ENCODE peak calls at places on chromosomes 3 and 15, in nine cellular contexts. A, K, O, E, D, M, W, I and S are unnamed samples.

GRCh38 chr3:58237940-58238681 is 519 bp downstream of the ABHD6 start:
- DNase-seq in A (peak), K (peak), O (no peak), E (peak), D (peak), M (no peak), W (peak), I (peak), S (peak)

GRCh38 chr3:52226229-52226817 is 878 bp upstream of the TLR9 start:
- DNase-seq in A (no peak), K (no peak), O (no peak), E (no peak), D (no peak), M (no peak), W (no peak), I (no peak), S (no peak)

GRCh38 chr15:93173369-93173768 is 84.4 kb upstream of the RGMA start:
- DNase-seq in A (no peak), K (peak), O (peak), E (no peak), D (no peak), M (peak), W (no peak), I (no peak), S (peak)

GRCh38 chr3:186790261-186790981 is 7.0 kb downstream of the EIF4A2 start:
- DNase-seq in A (no peak), K (peak), O (no peak), E (no peak), D (no peak), M (peak), W (no peak), I (peak), S (peak)

GRCh38 chr3:162142511-162142910 is 645.9 kb downstream of the OTOL1 start:
- DNase-seq in A (no peak), K (peak), O (peak), E (no peak), D (no peak), M (peak), W (no peak), I (no peak), S (peak)

GRCh38 chr15:33451385-33451784 is 140.6 kb downstream of the RYR3 start:
- DNase-seq in A (no peak), K (no peak), O (no peak), E (no peak), D (no peak), M (no peak), W (no peak), I (no peak), S (no peak)

GRCh38 chr3:153173758-153174516 is 11.9 kb downstream of the RAP2B start:
- DNase-seq in A (no peak), K (peak), O (no peak), E (no peak), D (no peak), M (peak), W (no peak), I (peak), S (peak)

GRCh38 chr3:137061186-137061585 is 103.4 kb downstream of the IL20RB start:
- DNase-seq in A (no peak), K (no peak), O (no peak), E (no peak), D (no peak), M (no peak), W (no peak), I (no peak), S (no peak)

GRCh38 chr3:190117995-190118394 is 2.7 kb downstream of the P3H2 start:
- DNase-seq in A (no peak), K (no peak), O (peak), E (no peak), D (no peak), M (peak), W (no peak), I (no peak), S (peak)

GRCh38 chr15:66842710-66843441 is 140.8 kb downstream of the SMAD6 start:
- DNase-seq in A (peak), K (peak), O (no peak), E (no peak), D (peak), M (peak), W (peak), I (peak), S (peak)

GRCh38 chr15:56165234-56165633 is 78.4 kb downstream of the RFX7 start:
- DNase-seq in A (no peak), K (no peak), O (no peak), E (no peak), D (no peak), M (no peak), W (no peak), I (no peak), S (no peak)
- H3K4me3 ChIP-seq in A (no peak), K (no peak), O (no peak), E (no peak), D (no peak), M (no peak), W (no peak), I (no peak), S (no peak)

GRCh38 chr3:10742031-10742671 is 73.9 kb upstream of the SLC6A11 start:
- DNase-seq in A (no peak), K (no peak), O (no peak), E (no peak), D (no peak), M (no peak), W (no peak), I (no peak), S (no peak)

GRCh38 chr3:10740954-10741353 is 75.1 kb upstream of the SLC6A11 start:
- DNase-seq in A (no peak), K (no peak), O (no peak), E (no peak), D (no peak), M (no peak), W (no peak), I (no peak), S (no peak)

GRCh38 chr3:10737785-10738184 is 78.2 kb upstream of the SLC6A11 start:
- DNase-seq in A (no peak), K (no peak), O (no peak), E (no peak), D (no peak), M (no peak), W (no peak), I (no peak), S (no peak)

GRCh38 chr3:10743366-10744097 is 72.5 kb upstream of the SLC6A11 start:
- DNase-seq in A (no peak), K (no peak), O (no peak), E (no peak), D (no peak), M (no peak), W (no peak), I (no peak), S (no peak)

DNA sequence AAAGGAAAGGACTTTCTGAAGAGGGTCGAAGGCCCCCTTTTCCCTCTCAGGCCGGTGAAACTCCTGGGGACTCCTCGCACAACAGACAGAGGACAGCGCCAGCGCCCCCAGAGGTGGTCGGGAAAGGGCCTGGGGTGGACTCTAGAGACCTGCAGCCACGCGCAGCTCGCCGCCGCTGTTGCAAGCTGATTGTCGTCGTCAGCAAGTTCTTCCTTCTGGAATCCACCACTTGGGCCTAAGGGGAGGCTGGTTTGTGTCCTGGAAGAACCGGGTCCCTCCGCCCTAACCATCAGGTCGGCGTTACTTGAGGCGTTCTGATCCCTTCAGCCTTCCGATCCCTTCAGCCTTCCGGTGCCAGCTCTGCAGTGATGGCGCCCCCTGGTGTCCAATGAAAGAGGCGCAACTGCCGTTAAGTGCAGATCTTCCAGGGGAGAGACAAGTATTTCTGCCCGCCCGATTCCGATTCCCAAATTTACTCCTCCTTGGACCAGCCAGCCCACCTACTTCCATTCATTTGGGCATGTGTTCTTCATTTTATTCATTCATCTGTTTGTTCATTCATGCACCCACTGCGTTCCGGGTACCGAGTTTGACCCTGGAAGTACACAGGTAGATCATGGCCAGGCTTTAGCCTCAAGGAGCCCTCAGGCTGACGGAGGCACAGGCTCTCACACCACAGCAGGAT is 77.2 kb upstream of the SLC6A11 start:
- DNase-seq in A (peak), K (peak), O (peak), E (peak), D (peak), M (peak), W (peak), I (peak), S (peak)
- TF ChIP-seq CTCF in A (peak), K (peak), O (peak), E (peak), D (peak), M (peak), W (peak), I (peak), S (peak)

DNA sequence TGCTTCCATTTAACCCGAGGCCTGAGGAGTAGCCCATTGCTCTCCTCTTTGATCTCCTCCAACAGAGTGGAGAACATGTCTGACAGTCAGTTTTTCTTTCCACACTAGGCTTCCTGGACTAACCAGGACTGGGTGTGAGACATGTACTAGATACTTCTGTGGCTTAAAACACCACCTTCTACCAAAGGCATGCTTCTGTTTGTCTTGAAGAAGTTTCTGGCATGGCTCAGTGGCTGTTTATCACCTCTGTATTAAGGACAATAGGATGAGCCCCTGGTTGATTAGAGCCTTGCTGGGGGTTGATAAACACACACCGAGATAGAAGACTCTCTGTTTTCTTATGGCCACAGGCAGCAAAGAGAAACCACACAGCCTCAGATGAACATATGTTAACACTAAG is 40.5 kb downstream of the SV2B start:
- DNase-seq in A (no peak), K (no peak), O (no peak), E (no peak), D (no peak), M (no peak), W (no peak), I (no peak), S (no peak)
- H3K4me3 ChIP-seq in A (no peak), K (no peak), O (no peak), E (no peak), D (no peak), M (no peak), W (no peak), I (no peak), S (no peak)

GRCh38 chr3:12829886-12830784 is 11.2 kb downstream of the RPL32 start:
- DNase-seq in A (no peak), K (no peak), O (no peak), E (no peak), D (no peak), M (no peak), W (no peak), I (no peak), S (no peak)
- TF ChIP-seq CTCF in A (no peak), K (peak), O (no peak), E (no peak), D (no peak), M (peak), W (no peak), I (no peak), S (no peak)

GRCh38 chr3:193594946-193595689 is 2.1 kb downstream of the OPA1 start:
- DNase-seq in A (no peak), K (peak), O (no peak), E (no peak), D (no peak), M (peak), W (no peak), I (no peak), S (peak)
- H3K4me3 ChIP-seq in A (no peak), K (no peak), O (no peak), E (no peak), D (peak), M (no peak), W (no peak), I (peak), S (no peak)

GRCh38 chr15:56291741-56292140 is 48.1 kb upstream of the RFX7 start:
- DNase-seq in A (no peak), K (no peak), O (no peak), E (no peak), D (no peak), M (no peak), W (no peak), I (no peak), S (no peak)

GRCh38 chr15:56281145-56281544 is 37.5 kb upstream of the RFX7 start:
- DNase-seq in A (no peak), K (no peak), O (no peak), E (no peak), D (no peak), M (no peak), W (no peak), I (no peak), S (no peak)

GRCh38 chr15:56286213-56286612 is 42.5 kb upstream of the RFX7 start:
- DNase-seq in A (no peak), K (no peak), O (no peak), E (no peak), D (no peak), M (no peak), W (no peak), I (no peak), S (no peak)
- TF ChIP-seq CTCF in A (no peak), K (peak), O (peak), E (no peak), D (no peak), M (no peak), W (no peak), I (no peak), S (peak)

GRCh38 chr3:43621406-43621973 is 321 bp downstream of the ANO10 start:
- DNase-seq in A (no peak), K (no peak), O (no peak), E (no peak), D (no peak), M (no peak), W (peak), I (no peak), S (no peak)
- H3K4me3 ChIP-seq in A (peak), K (peak), O (peak), E (peak), D (peak), M (peak), W (peak), I (peak), S (peak)

GRCh38 chr15:64422697-64423096 is 35.1 kb downstream of the TRIP4 start:
- DNase-seq in A (no peak), K (no peak), O (no peak), E (no peak), D (no peak), M (no peak), W (no peak), I (no peak), S (no peak)
- TF ChIP-seq CTCF in A (no peak), K (no peak), O (no peak), E (no peak), D (no peak), M (no peak), W (no peak), I (no peak), S (no peak)

GRCh38 chr15:85579957-85580694 is 199.7 kb downstream of the AKAP13 start:
- DNase-seq in A (peak), K (peak), O (no peak), E (no peak), D (peak), M (peak), W (no peak), I (no peak), S (peak)
- H3K4me3 ChIP-seq in A (no peak), K (no peak), O (no peak), E (no peak), D (peak), M (no peak), W (no peak), I (no peak), S (no peak)